ENCODE peak calls at places on chromosomes 1 and 21, in ten cellular contexts. G is neuronal stem cell; W is M059J; T is stimulated activated CD4-positive, alpha-beta T cell treated with anti-CD3 and anti-CD28 coated beads, Interleukin-1b, Interleukin-23, amount 100 ng/mL, for 24 hours; K is EL; U is activated T-helper 1 cell treated with Interleukin-2 at 50 U/mL for 16 hours; S is stimulated activated CD8-positive, alpha-beta memory T cell treated with anti-CD3 and anti-CD28 coated beads, Interleukin-15, amount 100 ng/mL, for 24 hours; V is psoas muscle; A is uterus; Z is CD4-positive, alpha-beta memory T cell. D is an unnamed sample.

GRCh38 chr1:50368179-50369007 is 54.9 kb downstream of the DMRTA2 start:
- DNase-seq in T (peak; percentile 9), K (peak; percentile 24), S (no peak), A (no peak), Z (no peak), W (peak; percentile 17), G (peak; percentile 56), V (no peak), U (no peak), D (no peak)

GRCh38 chr1:226525750-226526149 is 22.8 kb upstream of the STUM start:
- DNase-seq in Z (no peak), U (no peak), K (no peak), T (no peak), V (no peak), A (peak; percentile 48), W (no peak), S (no peak), G (no peak), D (no peak)

GRCh38 chr1:204345425-204345824 is 14.3 kb downstream of the PLEKHA6 start:
- DNase-seq in V (no peak), T (no peak), S (no peak), Z (no peak), K (no peak), G (no peak), A (no peak), U (no peak), W (peak; percentile 31), D (no peak)

GRCh38 chr1:161335796-161336195 is 21.6 kb downstream of the SDHC start:
- DNase-seq in G (no peak), Z (no peak), U (no peak), K (peak; percentile 9), W (no peak), V (no peak), S (no peak), T (no peak), A (no peak), D (no peak)

GRCh38 chr1:26034504-26035202 is 11.3 kb downstream of the SLC30A2 start:
- DNase-seq in W (no peak), S (no peak), U (no peak), V (no peak), A (no peak), K (peak; percentile 43), G (peak; percentile 17), Z (no peak), T (no peak), D (no peak)

GRCh38 chr1:55168353-55168752 is 46.8 kb downstream of the USP24 start:
- DNase-seq in K (no peak), G (no peak), W (no peak), S (no peak), Z (no peak), A (no peak), V (no peak), U (no peak), T (no peak), D (no peak)

GRCh38 chr1:39721664-39722063 is 17.0 kb upstream of the PPIE start:
- DNase-seq in T (no peak), V (no peak), S (no peak), Z (no peak), G (no peak), K (no peak), W (no peak), U (no peak), A (no peak), D (no peak)

GRCh38 chr1:65894738-65895605 is 102.3 kb downstream of the PDE4B start:
- DNase-seq in K (no peak), G (no peak), T (no peak), W (no peak), V (no peak), A (no peak), Z (no peak), S (no peak), U (no peak), D (no peak)

GRCh38 chr1:214558002-214558770 is 6.8 kb upstream of the PTPN14 start:
- DNase-seq in Z (no peak), U (no peak), A (peak; percentile 31), K (peak; percentile 94), S (no peak), G (no peak), T (no peak), W (peak; percentile 97), V (peak; percentile 34), D (no peak)

GRCh38 chr1:234896477-234897364 is 231.9 kb downstream of the TOMM20 start:
- DNase-seq in S (no peak), K (no peak), Z (no peak), W (no peak), U (no peak), V (no peak), T (no peak), A (no peak), G (no peak), D (no peak)

GRCh38 chr1:2356911-2357845 is 34.2 kb downstream of the MORN1 start:
- DNase-seq in V (peak; percentile 7), W (no peak), T (no peak), Z (no peak), G (no peak), U (no peak), K (no peak), A (no peak), S (no peak), D (no peak)

GRCh38 chr1:199857103-199857502 is 170.4 kb upstream of the NR5A2 start:
- DNase-seq in K (peak; percentile 60), Z (no peak), S (no peak), T (no peak), G (no peak), A (no peak), U (no peak), V (no peak), W (peak; percentile 65), D (no peak)

GRCh38 chr1:64536836-64537490 is 67.0 kb downstream of the CACHD1 start:
- DNase-seq in V (no peak), U (no peak), T (no peak), G (no peak), Z (no peak), S (no peak), A (no peak), K (no peak), W (no peak), D (no peak)

GRCh38 chr1:167629681-167630567 is at the start of gene RCSD1:
- DNase-seq in V (peak; percentile 54), U (peak; percentile 44), Z (peak; percentile 65), K (no peak), S (no peak), A (peak; percentile 23), W (no peak), T (no peak), G (no peak), D (no peak)

GRCh38 chr1:228236744-228237143 is 28.9 kb downstream of the OBSCN start:
- DNase-seq in K (peak; percentile 58), Z (no peak), A (no peak), V (no peak), S (no peak), W (peak; percentile 46), U (no peak), G (peak; percentile 15), T (no peak), D (peak; percentile 69)

GRCh38 chr1:32142446-32143301 is 34.8 kb downstream of the KPNA6 start:
- DNase-seq in K (peak; percentile 58), U (no peak), S (no peak), Z (no peak), A (peak; percentile 52), V (peak; percentile 51), W (peak; percentile 79), T (no peak), G (no peak), D (no peak)

GRCh38 chr1:24769656-24770651 is 24.7 kb downstream of the CLIC4 start:
- DNase-seq in S (no peak), U (no peak), V (no peak), Z (no peak), A (no peak), G (no peak), W (peak; percentile 97), K (peak; percentile 92), T (no peak), D (no peak)

GRCh38 chr21:16976132-16976666 is 536.6 kb upstream of the CXADR start:
- DNase-seq in V (no peak), W (no peak), G (no peak), S (no peak), U (no peak), A (no peak), Z (no peak), K (no peak), T (no peak), D (no peak)

GRCh38 chr1:32540589-32540988 is 1.4 kb downstream of the ZBTB8A start:
- DNase-seq in K (peak; percentile 13), Z (no peak), G (no peak), V (no peak), T (no peak), W (peak; percentile 14), A (no peak), S (no peak), U (no peak), D (no peak)

GRCh38 chr1:214280386-214281029 is 451 bp upstream of the SMYD2 start:
- DNase-seq in S (peak; percentile 31), Z (peak; percentile 43), U (no peak), W (peak; percentile 59), V (peak; percentile 24), K (peak; percentile 55), T (no peak), G (peak; percentile 36), A (peak; percentile 20), D (no peak)

GRCh38 chr1:63143482-63143881 is 178.9 kb upstream of the FOXD3 start:
- DNase-seq in Z (no peak), S (no peak), A (no peak), G (no peak), K (no peak), U (no peak), T (no peak), V (no peak), W (no peak), D (no peak)

GRCh38 chr1:216632980-216633379 is 90.2 kb downstream of the ESRRG start:
- DNase-seq in G (peak; percentile 48), V (no peak), A (no peak), U (no peak), S (no peak), W (no peak), Z (no peak), K (no peak), T (no peak), D (no peak)

GRCh38 chr1:23249785-23250184 is 32.5 kb upstream of the HTR1D start:
- DNase-seq in A (no peak), G (no peak), K (no peak), Z (no peak), V (no peak), T (no peak), U (no peak), W (peak; percentile 16), S (no peak), D (no peak)

GRCh38 chr21:35578831-35579470 is 481.4 kb downstream of the SETD4 start:
- DNase-seq in W (peak; percentile 78), S (no peak), A (no peak), V (no peak), G (no peak), Z (no peak), U (no peak), K (peak; percentile 34), T (no peak), D (no peak)

GRCh38 chr21:31596055-31596454 is 63.4 kb upstream of the SOD1 start:
- DNase-seq in U (no peak), T (no peak), Z (no peak), S (no peak), V (no peak), G (no peak), W (no peak), A (no peak), K (no peak), D (no peak)

GRCh38 chr1:102628008-102628736 is 480.1 kb downstream of the COL11A1 start:
- DNase-seq in Z (no peak), G (no peak), T (no peak), K (no peak), U (no peak), S (no peak), V (no peak), A (no peak), W (peak; percentile 2), D (no peak)

GRCh38 chr1:151145158-151146071 is 1.0 kb downstream of the SEMA6C start:
- DNase-seq in W (peak; percentile 5), Z (no peak), V (no peak), G (no peak), U (no peak), T (no peak), K (peak; percentile 21), A (no peak), S (no peak), D (peak; percentile 83)

GRCh38 chr1:164473544-164473943 is 85.4 kb upstream of the PBX1 start:
- DNase-seq in K (no peak), S (no peak), W (no peak), U (no peak), V (no peak), G (no peak), Z (no peak), A (no peak), T (no peak), D (no peak)

D was measured in osteocyte.